ENCODE peak calls at places on chromosomes 16 and 17, in nine cellular contexts. N is heart left ventricle, O is IMR-90, C is stomach, X is body of pancreas, G is K562, M is Peyer's patch, A is endothelial cell of umbilical vein, Z is esophagus squamous epithelium. S is an unnamed sample.
A peak's percentile ranks its signal among the peaks of the same experiment; 100 is the strongest.

GRCh38 chr17:76646712-76647111 is 3.2 kb upstream of the ST6GALNAC1 start:
- DNase-seq in C (no peak), X (no peak), A (no peak), M (no peak), G (no peak), O (no peak), N (no peak), Z (no peak), S (no peak)

GRCh38 chr17:55351027-55351625 is 70.5 kb downstream of the MMD start:
- DNase-seq in X (no peak), A (no peak), N (no peak), G (no peak), C (no peak), M (no peak), Z (no peak), O (no peak), S (no peak)

GRCh38 chr17:28916302-28916934 is 13.5 kb upstream of the DHRS13 start:
- DNase-seq in X (peak; percentile 71), O (peak; percentile 43), Z (no peak), A (peak; percentile 50), N (no peak), M (peak; percentile 41), G (no peak), C (peak; percentile 60), S (no peak)

GRCh38 chr17:29927546-29927945 is 2.5 kb downstream of the SSH2 start:
- DNase-seq in M (no peak), O (no peak), G (no peak), N (no peak), Z (no peak), C (no peak), A (peak; percentile 86), X (no peak), S (no peak)

GRCh38 chr16:67445441-67445912 is 14.6 kb downstream of the HSD11B2 start:
- DNase-seq in C (no peak), A (no peak), M (no peak), O (no peak), X (peak; percentile 51), N (peak; percentile 51), Z (no peak), G (no peak), S (no peak)

GRCh38 chr16:4098496-4098895 is 17.7 kb downstream of the ADCY9 start:
- DNase-seq in M (no peak), A (peak; percentile 30), O (peak; percentile 54), Z (no peak), X (no peak), G (no peak), N (no peak), C (no peak), S (peak; percentile 23)

GRCh38 chr16:9610727-9611126 is 519.3 kb downstream of the HAPSTR1 start:
- DNase-seq in A (no peak), C (no peak), N (no peak), M (no peak), G (no peak), X (no peak), O (no peak), Z (no peak), S (no peak)

GRCh38 chr17:15213381-15214087 is 51.6 kb downstream of the PMP22 start:
- DNase-seq in Z (no peak), M (no peak), X (no peak), C (no peak), N (no peak), A (peak; percentile 7), G (no peak), O (peak; percentile 16), S (no peak)

GRCh38 chr16:27920391-27920891 is 143.1 kb downstream of the GSG1L start:
- DNase-seq in G (no peak), M (no peak), Z (no peak), A (no peak), X (no peak), O (no peak), N (no peak), C (no peak), S (peak; percentile 50)

GRCh38 chr17:55889271-55889670 is 138.4 kb downstream of the PCTP start:
- DNase-seq in Z (no peak), C (no peak), O (no peak), A (no peak), G (no peak), N (no peak), X (no peak), M (no peak), S (no peak)

GRCh38 chr17:80872999-80873951 is 118.4 kb upstream of the CHMP6 start:
- DNase-seq in G (no peak), C (no peak), A (no peak), X (no peak), N (no peak), O (no peak), M (no peak), Z (no peak), S (peak; percentile 20)

GRCh38 chr16:68843482-68844210 is at the start of gene TANGO6:
- DNase-seq in Z (peak; percentile 25), O (peak; percentile 68), C (peak; percentile 87), M (peak; percentile 83), G (peak; percentile 87), N (peak; percentile 89), A (peak; percentile 86), X (peak; percentile 90), S (peak; percentile 96)
- TF ChIP-seq CTCF in Z (no peak), O (peak; percentile 39), C (no peak), M (no peak), G (peak; percentile 60), N (no peak), A (peak; percentile 23), X (no peak), S (no peak)

GRCh38 chr16:56608876-56609462 is 585 bp downstream of the MT2A start:
- DNase-seq in N (no peak), G (peak; percentile 29), Z (no peak), A (no peak), X (peak; percentile 40), C (no peak), O (no peak), M (no peak), S (no peak)

GRCh38 chr16:56609463-56609921 is 1.1 kb downstream of the MT2A start:
- DNase-seq in C (peak; percentile 81), N (peak; percentile 78), Z (peak; percentile 30), X (peak; percentile 72), G (no peak), O (peak; percentile 92), M (peak; percentile 86), A (peak; percentile 82), S (peak; percentile 84)

GRCh38 chr16:56610017-56610608 is 1.7 kb downstream of the MT2A start:
- DNase-seq in C (peak; percentile 47), O (peak; percentile 97), Z (no peak), M (peak; percentile 58), X (peak; percentile 42), A (peak; percentile 73), G (no peak), N (no peak), S (peak; percentile 80)

GRCh38 chr16:56611281-56611833 is 3.0 kb downstream of the MT2A start:
- DNase-seq in X (peak; percentile 62), A (peak; percentile 45), Z (no peak), M (no peak), G (no peak), C (peak; percentile 69), N (peak; percentile 78), O (peak; percentile 67), S (peak; percentile 55)

DNA sequence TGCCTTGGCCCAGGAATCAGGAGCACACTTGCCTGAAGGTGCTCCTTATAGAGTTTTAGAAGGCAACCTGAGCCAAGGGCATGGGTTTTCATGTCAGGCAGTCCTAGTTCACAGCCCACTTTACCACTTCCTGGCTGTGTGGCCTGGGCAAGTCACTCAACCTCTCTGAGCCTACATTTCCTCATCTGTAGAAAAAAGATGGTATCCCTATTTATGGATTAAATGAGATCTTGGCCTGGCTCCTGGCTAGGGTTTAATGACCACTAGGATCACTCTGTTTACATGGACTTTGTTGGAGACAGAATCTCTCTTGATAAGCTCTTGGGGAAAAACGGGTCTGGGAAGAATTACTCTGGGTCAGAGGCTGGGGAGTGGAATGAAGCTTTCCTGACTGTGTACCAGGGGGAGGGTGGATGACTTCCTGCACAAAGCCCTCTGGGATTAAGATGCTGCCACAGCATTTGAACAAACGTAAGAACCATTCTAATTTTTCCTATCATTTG is 2.3 kb downstream of the MT2A start:
- DNase-seq in Z (no peak), A (no peak), X (no peak), O (peak; percentile 71), G (no peak), N (no peak), M (no peak), C (no peak), S (no peak)
- H3K4me3 ChIP-seq in Z (peak overlapping the region; percentile 59), A (no peak overlapping the region), X (no peak overlapping the region), O (peak overlapping the region; percentile 35), G (no peak overlapping the region), N (no peak overlapping the region), M (peak overlapping the region; percentile 66), C (peak overlapping the region; percentile 58), S (peak overlapping the region; percentile 75)

DNA sequence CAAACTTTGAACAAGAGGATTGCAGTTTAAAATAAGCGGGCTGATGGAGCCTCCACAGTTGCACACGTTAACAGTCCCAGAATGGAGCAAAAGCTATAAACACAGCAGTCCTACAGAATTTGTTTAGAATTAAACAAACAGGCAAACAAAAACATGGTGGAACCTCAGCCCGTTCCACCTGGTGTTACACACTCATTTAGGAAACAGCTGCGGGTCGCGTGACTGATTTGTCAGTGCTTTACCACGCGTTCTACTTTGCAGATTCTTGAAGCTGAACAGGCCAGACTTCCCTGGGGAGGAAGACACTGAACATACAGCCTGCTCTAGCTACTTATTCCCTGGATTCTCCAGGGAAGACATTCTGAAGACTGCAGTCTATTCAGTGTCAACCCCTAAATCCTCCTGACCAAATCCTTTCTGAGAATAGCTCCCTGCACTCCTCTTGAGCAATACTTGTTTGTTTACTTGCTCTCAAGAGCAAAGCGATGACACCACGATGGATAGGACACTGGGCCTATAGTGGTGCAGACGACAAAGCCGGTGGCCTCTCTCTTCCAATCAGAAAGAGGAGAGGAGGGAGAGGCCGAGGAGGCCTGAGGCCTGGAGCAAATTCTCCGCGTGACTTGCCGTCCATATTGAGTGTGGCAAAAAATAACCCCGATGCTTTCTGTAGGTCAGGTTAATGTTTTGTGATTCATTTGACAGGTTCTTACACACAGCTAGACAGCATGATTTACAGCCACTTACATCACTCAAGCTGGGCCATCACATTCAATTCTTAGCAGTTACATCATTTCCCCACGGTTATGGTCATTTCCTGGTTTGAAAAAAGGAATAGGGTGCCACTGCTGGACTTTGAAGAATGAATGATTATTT is 4.0 kb upstream of the MAP1LC3B start:
- DNase-seq in Z (peak; percentile 75), N (peak; percentile 94), G (peak; percentile 87), O (peak; percentile 99), C (peak; percentile 93), X (peak; percentile 95), A (peak; percentile 99), M (peak; percentile 96), S (peak; percentile 94)
- TF ChIP-seq POLR2A in Z (no peak), N (peak; percentile 66), G (peak; percentile 74), O (no peak), C (no peak), X (no peak), A (peak; percentile 8), M (peak; percentile 68), S (peak; percentile 64)

DNA sequence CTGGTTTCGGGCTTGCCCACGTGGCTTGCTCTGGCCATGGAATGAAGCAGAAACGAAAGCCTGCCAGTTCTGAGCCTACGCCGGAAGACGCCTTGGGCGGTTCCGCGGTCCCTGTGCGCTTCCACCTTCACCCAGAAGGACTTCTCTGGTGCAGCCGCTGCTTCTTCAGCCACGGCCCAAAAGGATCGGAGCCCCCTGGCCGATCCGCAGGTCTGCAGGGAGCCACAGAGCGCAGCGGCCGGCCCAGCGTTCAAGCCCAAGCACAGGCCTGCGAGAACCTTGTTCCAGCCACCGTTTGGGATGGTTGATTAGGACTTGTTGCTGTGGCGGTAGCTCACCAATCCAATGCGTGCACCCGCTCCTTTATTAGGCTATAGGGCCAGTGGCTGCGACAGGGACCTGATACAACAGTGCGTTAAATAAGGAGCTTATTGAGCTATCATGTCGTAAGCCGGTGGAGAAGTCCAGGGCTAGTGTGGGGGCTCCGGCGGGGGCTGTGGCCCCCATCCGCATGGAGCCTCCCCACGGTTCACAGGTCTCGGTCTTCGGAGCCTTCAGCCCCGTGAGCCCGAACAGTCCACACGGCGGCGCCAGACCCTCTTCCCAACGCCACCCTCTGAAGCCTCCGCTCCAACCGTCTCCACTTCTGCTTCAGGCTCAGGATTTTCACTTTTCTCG is 10.2 kb upstream of the MPP2 start:
- DNase-seq in C (peak; percentile 30), M (peak; percentile 52), N (peak; percentile 44), Z (no peak), X (peak; percentile 41), A (peak; percentile 32), O (peak; percentile 10), G (peak; percentile 28), S (peak; percentile 81)
- TF ChIP-seq CTCF in C (peak; percentile 32), M (peak; percentile 47), N (peak; percentile 67), Z (peak; percentile 28), X (peak; percentile 35), A (peak; percentile 41), O (peak; percentile 43), G (peak; percentile 77), S (peak; percentile 21)